ENCODE peak calls at places on chromosomes 11 and 22, in five cellular contexts. W is stimulated activated CD8-positive, alpha-beta memory T cell treated with anti-CD3 and anti-CD28 coated beads, Interleukin-2, amount 100 ng/mL, for 1 hour; J is nephron progenitor cell; E is ACHN; O is midbrain. Q is an unnamed sample.

GRCh38 chr11:131696584-131697120 is 326.2 kb downstream of the NTM start:
- DNase-seq in O (no peak), W (no peak), J (no peak), E (no peak), Q (no peak)

GRCh38 chr11:64356498-64357411 is 2.2 kb upstream of the RPS6KA4 start:
- DNase-seq in O (no peak), E (peak), J (peak), W (no peak), Q (no peak)

GRCh38 chr11:67410369-67410831 is 5.1 kb upstream of the CARNS1 start:
- DNase-seq in W (no peak), E (no peak), O (peak), J (no peak), Q (no peak)

GRCh38 chr11:107018902-107019493 is 722 bp upstream of the GUCY1A2 start:
- DNase-seq in J (peak), W (no peak), O (peak), E (peak), Q (no peak)

GRCh38 chr11:77705195-77705876 is 67.7 kb upstream of the CLNS1A start:
- DNase-seq in J (no peak), W (no peak), E (peak), O (no peak), Q (no peak)

GRCh38 chr11:69141742-69142141 is 14.0 kb upstream of the SMIM38 start:
- DNase-seq in E (no peak), J (no peak), O (no peak), W (no peak), Q (no peak)

GRCh38 chr11:6251120-6251733 is 8.4 kb upstream of the CCKBR start:
- DNase-seq in E (peak), O (peak), W (no peak), J (peak), Q (no peak)

GRCh38 chr22:35451602-35452001 is 51.7 kb downstream of the MCM5 start:
- DNase-seq in E (no peak), J (no peak), W (no peak), O (no peak), Q (no peak)

GRCh38 chr11:126146454-126147192 is 64.8 kb downstream of the RPUSD4 start:
- DNase-seq in O (peak), W (no peak), J (peak), E (peak), Q (no peak)

GRCh38 chr11:3639841-3640240 is 2.0 kb downstream of the ART5 start:
- DNase-seq in E (no peak), W (no peak), J (no peak), O (no peak), Q (no peak)

GRCh38 chr11:71454470-71455113 is 1.6 kb downstream of the NADSYN1 start:
- DNase-seq in E (no peak), W (no peak), J (no peak), O (no peak), Q (no peak)

GRCh38 chr11:10550503-10550902 is 9.5 kb upstream of the RNF141 start:
- DNase-seq in W (no peak), J (no peak), O (no peak), E (no peak), Q (no peak)

GRCh38 chr22:17434856-17435255 is 65.6 kb downstream of the CECR2 start:
- DNase-seq in O (no peak), E (no peak), J (no peak), W (no peak), Q (no peak)

GRCh38 chr11:119376197-119376847 is 5.2 kb downstream of the USP2 start:
- DNase-seq in W (no peak), O (peak), J (no peak), E (no peak), Q (no peak)

GRCh38 chr22:29209624-29209929 is 3.9 kb downstream of the EMID1 start:
- DNase-seq in O (no peak), J (no peak), E (no peak), W (no peak), Q (no peak)

GRCh38 chr11:109898592-109898991 is 194.6 kb upstream of the ZC3H12C start:
- DNase-seq in J (no peak), O (no peak), W (no peak), E (no peak), Q (no peak)

GRCh38 chr11:5243845-5244180 is 5.8 kb downstream of the HBG1 start:
- DNase-seq in O (no peak), J (no peak), W (no peak), E (no peak), Q (no peak)

GRCh38 chr11:100727410-100727809 is 40.3 kb downstream of the ARHGAP42 start:
- DNase-seq in E (no peak), O (no peak), W (no peak), J (no peak), Q (no peak)

GRCh38 chr11:100777118-100777517 is 90.0 kb downstream of the ARHGAP42 start:
- DNase-seq in E (peak), O (no peak), W (no peak), J (no peak), Q (no peak)

GRCh38 chr11:108019870-108020540 is 11.3 kb downstream of the CUL5 start:
- DNase-seq in O (no peak), E (no peak), W (no peak), J (peak), Q (no peak)

GRCh38 chr11:12144306-12145174 is 34.1 kb downstream of the MICAL2 start:
- DNase-seq in O (no peak), E (no peak), W (no peak), J (no peak), Q (no peak)

GRCh38 chr11:8765294-8765693 is 82.7 kb downstream of the RPL27A start:
- DNase-seq in J (no peak), O (no peak), E (peak), W (no peak), Q (no peak)

GRCh38 chr11:79413258-79413657 is 27.6 kb downstream of the TENM4 start:
- DNase-seq in E (peak), J (peak), W (no peak), O (peak), Q (no peak)

GRCh38 chr22:27996529-27996925 is 77.5 kb upstream of the PITPNB start:
- DNase-seq in J (no peak), E (no peak), W (no peak), O (no peak), Q (no peak)

GRCh38 chr11:65417221-65417701 is 5.3 kb upstream of the NEAT1 start:
- DNase-seq in J (no peak), E (no peak), W (no peak), O (no peak), Q (no peak)

GRCh38 chr11:94806436-94806835 is 38.3 kb downstream of the AMOTL1 start:
- DNase-seq in E (no peak), W (no peak), J (no peak), O (no peak), Q (no peak)

GRCh38 chr11:76640540-76640939 is 30.0 kb downstream of the LRRC32 start:
- DNase-seq in J (no peak), O (no peak), W (no peak), E (no peak), Q (no peak)

GRCh38 chr11:131154329-131154728 is 216.1 kb upstream of the NTM start:
- DNase-seq in E (no peak), J (no peak), W (no peak), O (no peak), Q (no peak)

GRCh38 chr11:11782532-11783110 is 59.2 kb upstream of the USP47 start:
- DNase-seq in J (no peak), E (no peak), O (no peak), W (no peak), Q (no peak)

GRCh38 chr22:44151661-44152060 is 29.1 kb upstream of the PARVG start:
- DNase-seq in O (no peak), E (peak), J (no peak), W (no peak), Q (no peak)

GRCh38 chr22:49960967-49961600 is 512 bp downstream of the PIM3 start:
- DNase-seq in E (no peak), J (peak), O (no peak), W (no peak), Q (no peak)

GRCh38 chr11:133291672-133292265 is 240.5 kb downstream of the OPCML start:
- DNase-seq in O (no peak), E (no peak), J (no peak), W (no peak), Q (no peak)

GRCh38 chr11:86116996-86117705 is 48.3 kb upstream of the PICALM start:
- DNase-seq in J (no peak), O (no peak), E (peak), W (no peak), Q (no peak)

Q was measured in esophagus squamous epithelium.